ENCODE peak calls at places on chromosomes 13 and 19, in nine cellular contexts. E, M, Z, R, O, T, P, W and J are unnamed samples. For H3K9me3, the result is how much of the 10 kb centered on the place peaks cover.

GRCh38 chr13:111011899-111012298 is 97.0 kb upstream of the ANKRD10 start:
- DNase-seq in T (no peak), Z (no peak), R (no peak), P (peak), M (no peak), W (no peak), E (no peak), O (no peak), J (no peak)

GRCh38 chr19:9838324-9838723 is 3.2 kb downstream of the PIN1 start:
- DNase-seq in T (no peak), P (no peak), R (no peak), O (no peak), W (no peak), M (no peak), Z (no peak), E (no peak), J (no peak)

GRCh38 chr13:47027797-47028437 is 131.1 kb upstream of the HTR2A start:
- DNase-seq in M (no peak), R (no peak), O (no peak), E (no peak), W (no peak), P (no peak), Z (no peak), T (no peak), J (no peak)

GRCh38 chr13:50615234-50615633 is 228.3 kb downstream of the DLEU7 start:
- DNase-seq in R (no peak), T (no peak), Z (no peak), P (no peak), W (no peak), E (no peak), M (no peak), O (no peak), J (no peak)

GRCh38 chr13:54029226-54029625 is 1000.6 kb downstream of the OLFM4 start:
- DNase-seq in R (no peak), E (no peak), P (no peak), T (no peak), M (peak), O (peak), Z (no peak), W (no peak), J (no peak)

GRCh38 chr13:98334620-98335205 is 157.6 kb upstream of the RNF113B start:
- DNase-seq in P (no peak), T (no peak), O (no peak), E (no peak), M (no peak), R (no peak), W (no peak), Z (no peak), J (no peak)

GRCh38 chr13:30143671-30144400 is 163.5 kb downstream of the KATNAL1 start:
- DNase-seq in Z (no peak), T (no peak), R (no peak), W (no peak), E (no peak), O (peak), M (peak), P (no peak), J (no peak)

GRCh38 chr19:17743874-17744273 is 7.4 kb upstream of the FCHO1 start:
- DNase-seq in Z (no peak), O (peak), M (peak), P (no peak), E (no peak), W (no peak), R (no peak), T (no peak), J (no peak)

GRCh38 chr13:66313408-66313807 is 916.7 kb downstream of the PCDH9 start:
- DNase-seq in P (no peak), O (peak), R (no peak), Z (no peak), E (no peak), W (no peak), T (no peak), M (peak), J (no peak)

GRCh38 chr13:60214213-60215079 is 50.7 kb upstream of the DIAPH3 start:
- DNase-seq in T (no peak), E (no peak), Z (no peak), O (no peak), P (no peak), M (no peak), W (no peak), R (no peak), J (no peak)

GRCh38 chr13:63578796-63579195 is 2163.1 kb upstream of the PCDH20 start:
- DNase-seq in M (no peak), Z (no peak), W (no peak), P (no peak), E (no peak), O (no peak), T (no peak), R (no peak), J (no peak)

GRCh38 chr13:42876810-42877550 is 95.6 kb downstream of the FAM216B start:
- DNase-seq in T (no peak), O (peak), R (no peak), Z (no peak), E (no peak), M (peak), P (no peak), W (no peak), J (no peak)

GRCh38 chr13:36163809-36164308 is 32.7 kb upstream of the DCLK1 start:
- DNase-seq in Z (no peak), T (peak), W (peak), O (peak), M (peak), R (no peak), E (peak), P (peak), J (peak)

GRCh38 chr13:107271226-107271625 is 703.3 kb upstream of the ARGLU1 start:
- DNase-seq in Z (no peak), R (no peak), T (no peak), P (no peak), M (peak), O (peak), W (no peak), E (no peak), J (no peak)

GRCh38 chr19:3954107-3954506 is 16.8 kb downstream of the DAPK3 start:
- DNase-seq in O (no peak), T (peak), M (no peak), W (no peak), Z (no peak), R (no peak), E (no peak), P (no peak), J (no peak)
- H3K27ac ChIP-seq in O (no peak), T (peak), M (no peak), W (no peak), Z (peak), R (no peak), E (no peak), P (peak), J (no peak)

DNA sequence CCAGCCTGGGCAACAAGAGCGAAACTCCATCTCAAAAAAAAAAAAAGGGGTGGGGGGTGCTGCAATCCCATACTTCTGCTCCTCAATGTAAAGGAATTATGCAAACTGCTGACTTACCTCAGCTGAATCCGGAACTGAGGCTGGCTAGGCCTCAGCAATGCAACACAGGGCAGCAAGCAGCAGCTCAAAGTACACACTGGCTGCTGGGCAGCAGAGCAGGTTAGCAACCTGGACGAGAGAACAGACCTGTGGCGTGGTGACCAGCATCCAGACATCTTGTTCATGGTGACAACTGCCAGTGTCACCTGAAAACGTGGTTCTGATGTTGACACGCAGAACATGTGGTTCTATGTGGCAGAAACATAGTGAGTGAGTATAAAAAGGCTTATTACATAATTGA is 28.1 kb downstream of the ZNF14 start:
- DNase-seq in W (no peak), R (no peak), P (no peak), O (no peak), Z (no peak), E (no peak), T (no peak), M (no peak), J (no peak)
- H3K9me3 ChIP-seq in W (under half), R (under half), P (half or more), O (under half), Z (half or more), E (half or more), T (half or more), M (under half), J (half or more)

GRCh38 chr13:95298971-95299627 is 2.2 kb downstream of the ABCC4 start:
- DNase-seq in W (no peak), O (peak), Z (no peak), T (no peak), M (peak), P (no peak), R (no peak), E (peak), J (no peak)
- H3K27ac ChIP-seq in W (no peak), O (peak), Z (no peak), T (peak), M (no peak), P (no peak), R (peak), E (peak), J (peak)

GRCh38 chr13:48412100-48412556 is 785 bp downstream of the LPAR6 start:
- DNase-seq in T (no peak), M (no peak), W (no peak), Z (no peak), O (peak), P (no peak), E (no peak), R (no peak), J (no peak)

GRCh38 chr13:48414501-48414900 is 1.6 kb upstream of the LPAR6 start:
- DNase-seq in M (no peak), W (no peak), P (no peak), R (no peak), T (no peak), O (no peak), E (no peak), Z (no peak), J (no peak)

GRCh38 chr13:48411281-48412099 is 1.4 kb downstream of the LPAR6 start:
- DNase-seq in P (no peak), O (peak), Z (no peak), E (no peak), R (no peak), W (no peak), T (no peak), M (no peak), J (no peak)

GRCh38 chr13:48412881-48413351 is at the start of gene LPAR6:
- DNase-seq in M (peak), P (no peak), T (no peak), E (no peak), R (no peak), Z (no peak), W (no peak), O (peak), J (no peak)

GRCh38 chr13:48415516-48415915 is 2.6 kb upstream of the LPAR6 start:
- DNase-seq in R (no peak), P (no peak), T (no peak), E (no peak), Z (no peak), W (no peak), M (no peak), O (no peak), J (no peak)
- H3K9me3 ChIP-seq in R (under half), P (under half), T (under half), E (under half), Z (under half), W (under half), M (under half), O (under half), J (under half)